ENCODE peak calls at places on chromosomes 16 and 17, in six cellular contexts. O is AG04450, T is iPS DF 6.9, E is thoracic aorta, H is NB4, Y is cardiac fibroblast. Z is an unnamed sample.

GRCh38 chr17:50899559-50900319 is 33.6 kb upstream of the TOB1 start:
- DNase-seq in E (no peak), O (no peak), Y (no peak), H (no peak), T (no peak), Z (no peak)

GRCh38 chr16:57564571-57565270 is 22.3 kb downstream of the ADGRG5 start:
- DNase-seq in Y (peak), T (no peak), H (peak), E (no peak), O (no peak), Z (no peak)

GRCh38 chr16:89536371-89536770 is 24.1 kb upstream of the RPL13 start:
- DNase-seq in H (no peak), Y (no peak), O (no peak), T (no peak), E (no peak), Z (no peak)

GRCh38 chr16:67653131-67654068 is 6.7 kb downstream of the ACD start:
- DNase-seq in O (no peak), H (no peak), E (no peak), T (no peak), Y (no peak), Z (no peak)

GRCh38 chr17:10754109-10754508 is 24.3 kb upstream of the TMEM220 start:
- DNase-seq in O (no peak), Y (peak), H (peak), T (no peak), E (no peak), Z (no peak)

GRCh38 chr16:4263504-4264436 is 9.1 kb downstream of the TFAP4 start:
- DNase-seq in O (peak), E (no peak), T (no peak), H (peak), Y (peak), Z (no peak)

GRCh38 chr16:70658921-70659320 is 12.6 kb downstream of the IL34 start:
- DNase-seq in H (no peak), T (no peak), Y (no peak), E (no peak), O (no peak), Z (no peak)

GRCh38 chr16:72072514-72073342 is 9.7 kb downstream of the HPR start:
- DNase-seq in Y (peak), E (no peak), O (no peak), T (no peak), H (no peak), Z (no peak)

GRCh38 chr17:30212750-30213149 is 22.7 kb downstream of the SLC6A4 start:
- DNase-seq in O (no peak), H (no peak), E (no peak), Y (no peak), T (no peak), Z (no peak)

GRCh38 chr16:31477220-31478216 is 5.4 kb upstream of the SLC5A2 start:
- DNase-seq in T (no peak), O (no peak), Y (no peak), H (peak), E (no peak), Z (no peak)

GRCh38 chr16:31475949-31476304 is 4.0 kb downstream of the TGFB1I1 start:
- DNase-seq in T (no peak), E (no peak), H (peak), Y (no peak), O (no peak), Z (no peak)

GRCh38 chr16:31474173-31474714 is 2.3 kb downstream of the TGFB1I1 start:
- DNase-seq in T (no peak), O (peak), Y (peak), E (no peak), H (peak), Z (peak)

GRCh38 chr16:31474778-31475738 is 3.1 kb downstream of the TGFB1I1 start:
- DNase-seq in O (no peak), Y (no peak), H (no peak), T (no peak), E (no peak), Z (no peak)

GRCh38 chr16:31476305-31477219 is 4.6 kb downstream of the TGFB1I1 start:
- DNase-seq in H (peak), Y (no peak), O (no peak), E (no peak), T (no peak), Z (no peak)
- H3K4me3 ChIP-seq in H (peak), Y (no peak), O (no peak), E (peak), T (peak), Z (no peak)

DNA sequence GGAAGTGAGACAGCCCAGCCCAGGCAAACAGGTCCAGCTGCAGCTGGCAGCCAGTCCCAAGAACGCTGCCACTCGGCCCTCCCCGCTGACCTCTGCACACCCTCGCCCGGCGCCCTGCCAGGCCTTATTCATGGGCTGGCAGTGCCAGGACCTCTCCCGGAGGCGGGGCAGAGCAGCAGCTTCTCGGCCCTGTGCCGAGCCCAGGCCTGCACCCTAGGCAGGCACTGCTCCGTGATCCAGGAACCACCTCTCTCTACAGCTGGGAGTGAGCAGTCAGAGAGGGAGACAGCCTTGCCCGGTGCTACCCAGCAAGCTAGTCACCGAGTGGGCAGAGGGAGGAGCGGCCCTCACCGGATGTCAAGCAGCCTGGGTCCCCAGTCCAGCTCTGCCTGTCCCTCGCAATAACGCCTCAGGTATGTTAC is 79.9 kb upstream of the CBX4 start:
- DNase-seq in Y (peak), H (no peak), E (peak), T (no peak), O (no peak), Z (no peak)
- H3K4me3 ChIP-seq in Y (no peak), H (no peak), E (peak), T (no peak), O (no peak), Z (no peak)

GRCh38 chr17:48492401-48493298 is 38.2 kb downstream of the HOXB1 start:
- DNase-seq in T (no peak), E (peak), O (no peak), Y (peak), H (no peak), Z (no peak)
- H3K4me3 ChIP-seq in T (no peak), E (peak), O (peak), Y (peak), H (no peak), Z (peak)

DNA sequence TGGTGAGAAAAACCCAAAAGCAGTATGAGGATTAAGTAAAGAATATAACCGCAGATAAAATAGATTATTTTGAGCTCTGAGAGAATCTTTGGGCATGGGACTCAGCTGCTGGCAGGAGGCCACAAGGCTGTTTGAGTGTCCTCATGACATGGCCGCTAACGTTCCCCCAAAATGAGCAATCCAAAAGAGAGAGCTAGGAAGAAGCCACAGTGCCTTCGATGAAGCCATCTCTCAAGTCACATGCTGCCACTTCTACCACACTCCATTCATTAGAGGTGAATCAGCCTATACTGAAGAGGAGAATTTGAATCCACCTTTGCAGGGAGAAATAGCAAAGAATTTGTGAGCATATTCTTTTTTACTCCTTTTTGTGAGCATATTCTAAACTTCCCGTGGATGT is 34.2 kb downstream of the ANKFY1 start:
- DNase-seq in T (no peak), O (no peak), Y (peak), E (peak), H (no peak), Z (peak)
- H3K4me3 ChIP-seq in T (no peak), O (peak), Y (peak), E (peak), H (no peak), Z (no peak)

GRCh38 chr17:4903051-4903818 is at the start of gene CHRNE:
- DNase-seq in E (peak), O (peak), T (no peak), Y (peak), H (peak), Z (peak)
- H3K4me3 ChIP-seq in E (no peak), O (no peak), T (no peak), Y (no peak), H (no peak), Z (no peak)

GRCh38 chr17:71203953-71204352 is 916.9 kb upstream of the SOX9 start:
- DNase-seq in E (no peak), O (no peak), Y (no peak), T (no peak), H (no peak), Z (no peak)

GRCh38 chr17:71202449-71202848 is 918.4 kb upstream of the SOX9 start:
- DNase-seq in O (no peak), T (no peak), Y (no peak), H (no peak), E (no peak), Z (no peak)

GRCh38 chr17:71201639-71202038 is 919.2 kb upstream of the SOX9 start:
- DNase-seq in H (no peak), T (no peak), Y (no peak), O (no peak), E (no peak), Z (no peak)

DNA sequence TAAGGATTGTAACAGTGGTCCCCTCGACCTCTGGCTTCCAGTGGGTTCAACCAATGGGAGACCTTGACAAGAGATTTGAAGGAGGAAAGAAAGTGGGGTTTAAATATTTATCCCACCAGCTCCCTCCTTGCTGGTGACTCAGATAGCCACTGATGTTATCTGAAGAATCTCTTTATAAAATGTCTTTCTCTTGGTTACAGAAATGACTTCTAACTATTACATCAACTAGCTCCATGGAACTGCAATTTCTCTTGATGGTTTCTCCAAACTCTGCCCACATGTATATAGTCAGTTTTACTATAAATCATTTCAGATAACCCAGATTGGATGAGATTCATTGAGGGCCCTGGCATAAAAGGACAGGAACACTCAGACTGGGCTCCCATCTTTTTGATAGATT is 920.2 kb upstream of the SOX9 start:
- DNase-seq in H (no peak), E (no peak), O (no peak), Y (no peak), T (no peak), Z (no peak)
- H3K4me3 ChIP-seq in H (no peak), E (no peak), O (no peak), Y (no peak), T (no peak), Z (no peak)

DNA sequence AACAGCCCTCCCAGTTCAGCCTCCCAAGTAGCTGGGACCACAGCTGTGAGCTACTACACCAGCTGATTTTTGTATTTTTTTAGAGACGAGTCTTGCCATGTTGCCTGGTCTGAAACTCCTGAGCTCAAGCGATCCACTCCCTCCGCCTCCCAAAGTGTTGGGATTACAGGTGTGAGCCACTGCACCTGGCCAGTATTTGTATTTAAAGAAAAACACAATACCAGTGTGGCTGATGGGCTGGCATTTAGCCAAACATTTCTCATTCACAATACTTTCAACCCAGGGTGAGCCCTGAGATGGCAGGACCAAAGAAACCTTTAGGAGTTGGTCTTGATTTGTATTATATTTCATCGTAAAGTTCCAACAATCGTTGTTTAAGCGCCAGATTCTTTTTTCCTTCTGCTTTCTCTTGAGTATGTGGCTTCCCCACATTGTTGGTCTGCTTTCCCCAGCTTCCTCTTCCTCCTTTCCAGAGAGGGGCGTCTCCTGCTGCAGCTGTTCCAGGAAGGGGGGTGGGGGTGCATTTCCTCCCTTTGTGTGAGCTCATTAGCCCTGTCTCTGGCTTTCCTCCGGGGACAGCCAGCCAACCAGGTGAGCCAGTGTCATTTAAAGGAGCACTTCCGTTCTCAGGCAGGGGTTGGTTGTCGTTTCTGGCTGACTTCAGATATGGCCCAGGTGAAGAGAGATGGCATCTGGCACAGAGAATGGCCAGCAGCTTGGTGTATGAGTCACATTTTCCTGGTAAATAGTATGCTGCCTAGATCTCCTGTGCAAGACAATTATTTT is 79.9 kb downstream of the GPRC5B start:
- DNase-seq in T (peak), Y (peak), O (no peak), E (no peak), H (peak), Z (no peak)
- H3K4me3 ChIP-seq in T (no peak), Y (no peak), O (no peak), E (no peak), H (no peak), Z (no peak)